ENCODE peak calls at places on chromosomes 3 and 15, in four cellular contexts. One of them, this sample, is unnamed.

GRCh38 chr3:48466386-48467109 is 20.0 kb downstream of the ATRIP start:
- DNase-seq in K562: no peak
- DNase-seq in GM12878: no peak
- DNase-seq in HCT116: no peak
- DNase-seq in this sample: no peak

GRCh38 chr3:3023106-3023505 is 87.1 kb downstream of the IL5RA start:
- DNase-seq in HCT116: no peak
- DNase-seq in GM12878: no peak
- DNase-seq in K562: no peak
- DNase-seq in this sample: no peak

GRCh38 chr3:12796171-12797123 is at the start of gene CAND2:
- DNase-seq in GM12878: no peak
- DNase-seq in K562: peak
- DNase-seq in HCT116: no peak
- DNase-seq in this sample: no peak

GRCh38 chr3:50321146-50321843 is 1.2 kb downstream of the HYAL2 start:
- DNase-seq in GM12878: peak
- DNase-seq in K562: peak
- DNase-seq in HCT116: peak
- DNase-seq in this sample: peak

GRCh38 chr3:111428301-111428700 is 113.7 kb upstream of the CD96 start:
- DNase-seq in HCT116: no peak
- DNase-seq in K562: no peak
- DNase-seq in GM12878: no peak
- DNase-seq in this sample: no peak

GRCh38 chr3:16381426-16381825 is 116.4 kb downstream of the OXNAD1 start:
- DNase-seq in GM12878: no peak
- DNase-seq in K562: no peak
- DNase-seq in HCT116: no peak
- DNase-seq in this sample: no peak

GRCh38 chr3:148243609-148244008 is 454.1 kb upstream of the AGTR1 start:
- DNase-seq in K562: no peak
- DNase-seq in GM12878: no peak
- DNase-seq in HCT116: no peak
- DNase-seq in this sample: no peak

GRCh38 chr3:158912188-158912587 is 110.3 kb downstream of the MFSD1 start:
- DNase-seq in HCT116: no peak
- DNase-seq in GM12878: no peak
- DNase-seq in K562: peak
- DNase-seq in this sample: peak

GRCh38 chr15:65304393-65305143 is at the start of gene RNU5B-1:
- DNase-seq in HCT116: peak
- DNase-seq in K562: peak
- DNase-seq in GM12878: peak
- DNase-seq in this sample: peak

GRCh38 chr15:81050259-81050658 is 49.5 kb downstream of the TLNRD1 start:
- DNase-seq in K562: no peak
- DNase-seq in HCT116: no peak
- DNase-seq in GM12878: no peak
- DNase-seq in this sample: no peak

GRCh38 chr15:66617137-66618090 is 51.6 kb upstream of the LCTL start:
- DNase-seq in GM12878: no peak
- DNase-seq in HCT116: no peak
- DNase-seq in K562: no peak
- DNase-seq in this sample: peak

GRCh38 chr3:65422154-65422553 is 616.6 kb downstream of the MAGI1 start:
- DNase-seq in HCT116: no peak
- DNase-seq in GM12878: no peak
- DNase-seq in K562: no peak
- DNase-seq in this sample: no peak

GRCh38 chr3:182445576-182445975 is 347.7 kb upstream of the ATP11B start:
- DNase-seq in GM12878: no peak
- DNase-seq in HCT116: no peak
- DNase-seq in K562: no peak
- DNase-seq in this sample: no peak

GRCh38 chr3:156551746-156552145 is 3.2 kb downstream of the SSR3 start:
- DNase-seq in HCT116: no peak
- DNase-seq in K562: no peak
- DNase-seq in GM12878: no peak
- DNase-seq in this sample: no peak

GRCh38 chr15:25397110-25397509 is 41.7 kb downstream of the UBE3A start:
- DNase-seq in GM12878: no peak
- DNase-seq in K562: no peak
- DNase-seq in HCT116: no peak
- DNase-seq in this sample: no peak

GRCh38 chr3:73582535-73582934 is 42.2 kb downstream of the PDZRN3 start:
- DNase-seq in K562: no peak
- DNase-seq in GM12878: no peak
- DNase-seq in HCT116: no peak
- DNase-seq in this sample: no peak

GRCh38 chr15:73906346-73907017 is 19.8 kb upstream of the LOXL1 start:
- DNase-seq in GM12878: no peak
- DNase-seq in HCT116: no peak
- DNase-seq in K562: no peak
- DNase-seq in this sample: no peak

GRCh38 chr3:23055733-23056376 is 147.3 kb upstream of the UBE2E2 start:
- DNase-seq in GM12878: no peak
- DNase-seq in HCT116: no peak
- DNase-seq in K562: no peak
- DNase-seq in this sample: no peak

GRCh38 chr3:150775001-150775599 is 12.1 kb upstream of the SIAH2 start:
- DNase-seq in HCT116: no peak
- DNase-seq in GM12878: no peak
- DNase-seq in K562: no peak
- DNase-seq in this sample: no peak

GRCh38 chr3:31054032-31054431 is 159.6 kb upstream of the GADL1 start:
- DNase-seq in HCT116: no peak
- DNase-seq in GM12878: no peak
- DNase-seq in K562: no peak
- DNase-seq in this sample: no peak

DNA sequence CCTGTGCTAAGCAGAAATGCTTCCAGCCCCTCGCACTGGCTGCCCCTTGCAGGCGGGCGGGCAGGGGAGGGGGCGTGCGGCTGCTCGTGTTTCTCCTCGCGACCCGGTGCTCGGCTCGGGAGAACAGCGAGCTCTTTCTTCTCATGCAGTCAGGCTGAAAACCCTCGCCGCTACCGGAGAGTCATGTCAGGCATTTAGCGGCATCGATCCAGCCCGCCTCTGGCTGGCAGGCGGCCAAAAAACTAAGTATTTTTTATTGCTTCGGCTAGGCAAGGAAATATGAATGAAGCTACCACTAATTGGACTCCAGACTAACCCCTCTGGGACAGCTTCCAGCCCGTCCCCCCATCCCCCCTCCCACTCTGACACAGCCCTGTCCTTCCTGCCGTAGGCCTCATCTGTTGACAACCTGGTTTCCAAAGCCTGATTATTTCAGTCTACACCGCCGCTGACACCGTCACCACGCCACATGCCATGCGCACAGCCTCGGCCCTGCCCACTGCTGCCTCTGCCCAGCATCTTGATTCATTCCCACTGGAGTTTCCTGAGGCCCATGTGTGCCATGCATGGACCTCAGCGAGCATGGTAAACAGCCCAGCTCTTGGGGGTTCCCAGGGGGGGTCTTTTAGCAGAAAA is 35.3 kb downstream of the TLE3 start:
- DNase-seq in K562: no peak
- DNase-seq in HCT116: no peak
- DNase-seq in GM12878: no peak
- DNase-seq in this sample: no peak
- TF ChIP-seq REST in K562: no peak
- TF ChIP-seq REST in HCT116: no peak
- TF ChIP-seq REST in GM12878: no peak
- TF ChIP-seq REST in this sample: no peak

DNA sequence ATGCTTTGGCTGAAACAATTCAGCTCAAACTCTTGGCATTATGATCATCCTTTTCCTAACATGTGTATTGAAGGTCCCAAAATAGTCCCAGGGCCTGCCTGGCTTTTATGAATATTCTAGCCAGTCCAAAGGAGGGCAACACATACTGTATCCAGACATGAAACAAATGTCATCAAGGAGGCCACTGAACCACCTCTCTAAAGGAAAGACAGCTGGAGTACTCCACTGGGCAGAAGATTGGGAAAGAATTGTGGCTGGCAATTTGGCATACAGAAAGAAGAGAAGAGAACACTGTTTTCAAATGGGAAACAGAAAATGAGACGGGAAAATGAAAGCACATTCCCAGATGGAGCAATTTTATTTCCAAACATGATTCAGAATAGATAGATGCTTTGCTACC is 80.6 kb downstream of the NCEH1 start:
- DNase-seq in GM12878: no peak
- DNase-seq in HCT116: no peak
- DNase-seq in K562: no peak
- DNase-seq in this sample: no peak
- TF ChIP-seq ZNF274 in GM12878: no peak
- TF ChIP-seq ZNF274 in HCT116: no peak
- TF ChIP-seq ZNF274 in K562: no peak
- TF ChIP-seq ZNF274 in this sample: no peak

DNA sequence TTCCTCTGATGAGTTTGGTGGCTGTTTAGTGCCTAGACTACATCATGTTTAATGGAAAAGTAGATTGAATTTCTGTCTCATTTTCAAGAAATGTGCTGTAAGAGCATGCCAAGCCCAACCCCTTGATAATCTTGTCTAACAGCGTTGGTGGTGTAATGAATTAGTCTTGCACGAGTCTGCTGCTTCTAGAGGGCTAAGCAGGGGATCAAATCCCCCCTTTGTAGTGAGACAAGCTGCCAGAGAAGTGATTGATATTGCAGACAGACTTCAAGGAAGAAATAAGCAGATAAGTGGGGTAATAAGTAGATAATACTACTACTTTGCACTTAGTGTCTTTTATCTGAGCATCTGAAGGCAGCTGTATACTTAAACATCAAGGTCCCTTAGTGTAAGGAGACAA is 141.4 kb downstream of the TP63 start:
- DNase-seq in GM12878: no peak
- DNase-seq in HCT116: no peak
- DNase-seq in K562: no peak
- DNase-seq in this sample: no peak
- TF ChIP-seq REST in GM12878: no peak
- TF ChIP-seq REST in HCT116: no peak
- TF ChIP-seq REST in K562: no peak
- TF ChIP-seq REST in this sample: no peak

GRCh38 chr3:9917820-9918219 is 922 bp downstream of the IL17RC start:
- DNase-seq in HCT116: no peak
- DNase-seq in K562: no peak
- DNase-seq in GM12878: no peak
- DNase-seq in this sample: no peak

GRCh38 chr3:9915252-9916141 is 1.4 kb upstream of the IL17RC start:
- DNase-seq in HCT116: no peak
- DNase-seq in GM12878: no peak
- DNase-seq in K562: no peak
- DNase-seq in this sample: peak

GRCh38 chr3:9916734-9917680 is at the start of gene IL17RC:
- DNase-seq in HCT116: peak
- DNase-seq in GM12878: no peak
- DNase-seq in K562: peak
- DNase-seq in this sample: peak

GRCh38 chr3:9914559-9915251 is 2.2 kb upstream of the IL17RC start:
- DNase-seq in K562: no peak
- DNase-seq in GM12878: no peak
- DNase-seq in HCT116: no peak
- DNase-seq in this sample: peak

DNA sequence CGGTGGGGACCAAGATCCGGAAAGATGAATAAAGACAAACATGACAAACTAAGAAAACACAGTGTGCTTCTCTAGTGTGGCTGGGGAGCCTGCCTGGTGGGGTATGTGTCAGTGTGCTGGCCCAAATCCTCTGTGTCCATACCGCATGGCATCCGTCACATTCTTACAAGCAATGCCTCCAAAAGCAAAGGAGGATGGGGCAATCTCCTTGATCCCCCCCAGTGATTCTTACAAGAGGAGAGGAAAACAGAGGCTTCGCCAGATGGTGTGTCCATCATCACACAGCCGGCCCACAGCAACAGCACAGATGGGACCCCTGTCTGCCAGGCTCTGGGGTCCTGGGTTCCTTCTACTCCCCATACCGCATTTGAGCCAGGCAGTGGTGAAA is 558 bp upstream of the IL17RC start:
- DNase-seq in K562: no peak
- DNase-seq in HCT116: no peak
- DNase-seq in GM12878: no peak
- DNase-seq in this sample: no peak
- TF ChIP-seq ZNF274 in K562: no peak
- TF ChIP-seq ZNF274 in HCT116: no peak
- TF ChIP-seq ZNF274 in GM12878: no peak
- TF ChIP-seq ZNF274 in this sample: no peak

GRCh38 chr3:194344012-194344411 is 7.1 kb downstream of the CPN2 start:
- DNase-seq in GM12878: no peak
- DNase-seq in K562: peak
- DNase-seq in HCT116: peak
- DNase-seq in this sample: peak
- TF ChIP-seq REST in GM12878: no peak
- TF ChIP-seq REST in K562: no peak
- TF ChIP-seq REST in HCT116: no peak
- TF ChIP-seq REST in this sample: no peak

GRCh38 chr15:95021816-95022215 is 790.5 kb downstream of the MCTP2 start:
- DNase-seq in GM12878: no peak
- DNase-seq in K562: no peak
- DNase-seq in HCT116: no peak
- DNase-seq in this sample: no peak

GRCh38 chr15:95024388-95024787 is 793.0 kb downstream of the MCTP2 start:
- DNase-seq in K562: peak
- DNase-seq in GM12878: no peak
- DNase-seq in HCT116: peak
- DNase-seq in this sample: no peak

GRCh38 chr15:95025924-95026728 is 794.8 kb downstream of the MCTP2 start:
- DNase-seq in HCT116: peak
- DNase-seq in GM12878: no peak
- DNase-seq in K562: peak
- DNase-seq in this sample: no peak
- TF ChIP-seq ZNF274 in HCT116: no peak
- TF ChIP-seq ZNF274 in GM12878: no peak
- TF ChIP-seq ZNF274 in K562: no peak
- TF ChIP-seq ZNF274 in this sample: no peak

GRCh38 chr3:4360817-4361216 is 57.6 kb downstream of the SETMAR start:
- DNase-seq in GM12878: no peak
- DNase-seq in K562: no peak
- DNase-seq in HCT116: no peak
- DNase-seq in this sample: no peak
- TF ChIP-seq REST in GM12878: no peak
- TF ChIP-seq REST in K562: no peak
- TF ChIP-seq REST in HCT116: no peak
- TF ChIP-seq REST in this sample: no peak

GRCh38 chr3:194522579-194523046 is 35.8 kb upstream of the ATP13A3 start:
- DNase-seq in HCT116: no peak
- DNase-seq in GM12878: no peak
- DNase-seq in K562: no peak
- DNase-seq in this sample: no peak
- TF ChIP-seq ZNF274 in HCT116: no peak
- TF ChIP-seq ZNF274 in GM12878: no peak
- TF ChIP-seq ZNF274 in K562: no peak
- TF ChIP-seq ZNF274 in this sample: no peak

GRCh38 chr3:69126999-69127398 is 4.6 kb upstream of the LMOD3 start:
- DNase-seq in GM12878: no peak
- DNase-seq in K562: no peak
- DNase-seq in HCT116: no peak
- DNase-seq in this sample: no peak

GRCh38 chr3:69129531-69129930 is 7.1 kb upstream of the LMOD3 start:
- DNase-seq in K562: no peak
- DNase-seq in GM12878: no peak
- DNase-seq in HCT116: no peak
- DNase-seq in this sample: no peak

GRCh38 chr3:69130689-69131088 is 8.3 kb upstream of the LMOD3 start:
- DNase-seq in HCT116: no peak
- DNase-seq in K562: no peak
- DNase-seq in GM12878: no peak
- DNase-seq in this sample: no peak
- TF ChIP-seq REST in HCT116: no peak
- TF ChIP-seq REST in K562: no peak
- TF ChIP-seq REST in GM12878: no peak
- TF ChIP-seq REST in this sample: no peak